ENCODE peak calls at places on chromosomes 16 and 17, in six cellular contexts. A, P, X, Z, S and H are unnamed samples.

GRCh38 chr16:64615647-64616280 is 506.1 kb downstream of the CDH11 start:
- DNase-seq in A (peak), P (no peak), X (no peak), Z (no peak), S (no peak), H (no peak)

GRCh38 chr16:83899272-83899897 is 470 bp downstream of the MLYCD start:
- DNase-seq in A (peak), P (peak), X (peak), Z (peak), S (no peak), H (no peak)

GRCh38 chr17:75765981-75766380 is 989 bp upstream of the GALK1 start:
- DNase-seq in A (no peak), P (no peak), X (no peak), Z (peak), S (no peak), H (no peak)

GRCh38 chr17:74159226-74159840 is 44.1 kb upstream of the RPL38 start:
- DNase-seq in A (no peak), P (no peak), X (no peak), Z (no peak), S (no peak), H (no peak)

GRCh38 chr16:58028541-58029070 is 3.1 kb downstream of the MMP15 start:
- DNase-seq in A (no peak), P (no peak), X (no peak), Z (peak), S (no peak), H (no peak)

GRCh38 chr17:32275060-32276042 is 9.7 kb downstream of the RHBDL3 start:
- DNase-seq in A (peak), P (peak), X (peak), Z (no peak), S (peak), H (no peak)

GRCh38 chr17:80527016-80527645 is 17.5 kb upstream of the RPTOR start:
- DNase-seq in A (peak), P (no peak), X (peak), Z (no peak), S (peak), H (no peak)

GRCh38 chr16:56956076-56956475 is 5.7 kb upstream of the CETP start:
- DNase-seq in A (no peak), P (no peak), X (no peak), Z (no peak), S (no peak), H (no peak)

GRCh38 chr16:1941924-1942809 is 832 bp downstream of the MSRB1 start:
- DNase-seq in A (no peak), P (no peak), X (no peak), Z (no peak), S (no peak), H (no peak)

GRCh38 chr17:7141824-7142223 is 27.2 kb upstream of the ASGR2 start:
- DNase-seq in A (no peak), P (no peak), X (no peak), Z (no peak), S (no peak), H (no peak)

GRCh38 chr17:8176197-8176940 is at the start of gene TMEM107:
- DNase-seq in A (peak), P (peak), X (peak), Z (peak), S (no peak), H (peak)

GRCh38 chr16:86510465-86511261 is at the start of gene FOXF1:
- DNase-seq in A (peak), P (no peak), X (no peak), Z (no peak), S (no peak), H (no peak)

GRCh38 chr16:84052071-84052622 is 9.6 kb upstream of the SLC38A8 start:
- DNase-seq in A (no peak), P (no peak), X (no peak), Z (peak), S (no peak), H (no peak)

GRCh38 chr16:13421726-13422125 is 498.2 kb upstream of the ERCC4 start:
- DNase-seq in A (no peak), P (no peak), X (no peak), Z (no peak), S (no peak), H (no peak)

GRCh38 chr16:19595043-19595767 is 39.7 kb downstream of the VPS35L start:
- DNase-seq in A (peak), P (peak), X (peak), Z (no peak), S (peak), H (no peak)

GRCh38 chr16:30875881-30876791 is 17.7 kb downstream of the BCL7C start:
- DNase-seq in A (peak), P (no peak), X (no peak), Z (peak), S (no peak), H (no peak)

GRCh38 chr16:55698331-55698730 is 42.5 kb downstream of the SLC6A2 start:
- DNase-seq in A (no peak), P (no peak), X (no peak), Z (no peak), S (no peak), H (no peak)

GRCh38 chr17:78231991-78232759 is 744 bp downstream of the TMEM235 start:
- DNase-seq in A (no peak), P (no peak), X (no peak), Z (no peak), S (no peak), H (no peak)

GRCh38 chr16:89172901-89173628 is 1.5 kb downstream of the CDH15 start:
- DNase-seq in A (no peak), P (no peak), X (no peak), Z (no peak), S (no peak), H (no peak)

GRCh38 chr17:10034719-10035475 is 129.8 kb upstream of the RCVRN start:
- DNase-seq in A (no peak), P (no peak), X (no peak), Z (no peak), S (no peak), H (no peak)

GRCh38 chr17:10290046-10290445 is 82.8 kb downstream of the MYH13 start:
- DNase-seq in A (no peak), P (peak), X (no peak), Z (no peak), S (no peak), H (no peak)

GRCh38 chr16:68643227-68643626 is 1.9 kb upstream of the CDH3 start:
- DNase-seq in A (no peak), P (no peak), X (no peak), Z (no peak), S (no peak), H (no peak)

GRCh38 chr17:76414334-76415295 is 30.2 kb downstream of the SPHK1 start:
- DNase-seq in A (peak), P (peak), X (no peak), Z (peak), S (no peak), H (no peak)

GRCh38 chr16:53837421-53837820 is 133.5 kb downstream of the FTO start:
- DNase-seq in A (peak), P (no peak), X (no peak), Z (no peak), S (no peak), H (no peak)

GRCh38 chr16:29738514-29738913 is 7.3 kb downstream of the C16orf54 start:
- DNase-seq in A (no peak), P (no peak), X (no peak), Z (no peak), S (no peak), H (no peak)

GRCh38 chr17:62790554-62790953 is 17.6 kb downstream of the MARCHF10 start:
- DNase-seq in A (peak), P (no peak), X (no peak), Z (no peak), S (no peak), H (no peak)

GRCh38 chr16:12387786-12388185 is 411.3 kb downstream of the SNX29 start:
- DNase-seq in A (no peak), P (no peak), X (no peak), Z (no peak), S (no peak), H (no peak)

GRCh38 chr17:75487351-75488070 is 27.8 kb downstream of the CASKIN2 start:
- DNase-seq in A (no peak), P (no peak), X (no peak), Z (no peak), S (no peak), H (no peak)

GRCh38 chr16:27325736-27326135 is 12.0 kb downstream of the IL4R start:
- DNase-seq in A (no peak), P (no peak), X (no peak), Z (no peak), S (no peak), H (no peak)

GRCh38 chr17:78722101-78722761 is 59.8 kb downstream of the CYTH1 start:
- DNase-seq in A (no peak), P (no peak), X (no peak), Z (no peak), S (no peak), H (no peak)

GRCh38 chr16:14056970-14057369 is 14.1 kb upstream of the MRTFB start:
- DNase-seq in A (no peak), P (peak), X (no peak), Z (no peak), S (no peak), H (no peak)

GRCh38 chr16:89117975-89118289 is 24.3 kb downstream of the ACSF3 start:
- DNase-seq in A (no peak), P (no peak), X (no peak), Z (peak), S (no peak), H (no peak)

GRCh38 chr16:57462978-57463362 is 491 bp downstream of the POLR2C start:
- DNase-seq in A (no peak), P (no peak), X (no peak), Z (no peak), S (no peak), H (no peak)

GRCh38 chr17:73820686-73821448 is 176.6 kb upstream of the SDK2 start:
- DNase-seq in A (no peak), P (no peak), X (no peak), Z (no peak), S (no peak), H (no peak)

GRCh38 chr17:71959129-71959528 is 161.7 kb upstream of the SOX9 start:
- DNase-seq in A (peak), P (no peak), X (peak), Z (no peak), S (no peak), H (no peak)

GRCh38 chr16:10421596-10421995 is 35.7 kb downstream of the ATF7IP2 start:
- DNase-seq in A (no peak), P (no peak), X (no peak), Z (no peak), S (no peak), H (no peak)

GRCh38 chr16:17304124-17304813 is 166.5 kb downstream of the XYLT1 start:
- DNase-seq in A (peak), P (no peak), X (no peak), Z (no peak), S (no peak), H (no peak)

DNA sequence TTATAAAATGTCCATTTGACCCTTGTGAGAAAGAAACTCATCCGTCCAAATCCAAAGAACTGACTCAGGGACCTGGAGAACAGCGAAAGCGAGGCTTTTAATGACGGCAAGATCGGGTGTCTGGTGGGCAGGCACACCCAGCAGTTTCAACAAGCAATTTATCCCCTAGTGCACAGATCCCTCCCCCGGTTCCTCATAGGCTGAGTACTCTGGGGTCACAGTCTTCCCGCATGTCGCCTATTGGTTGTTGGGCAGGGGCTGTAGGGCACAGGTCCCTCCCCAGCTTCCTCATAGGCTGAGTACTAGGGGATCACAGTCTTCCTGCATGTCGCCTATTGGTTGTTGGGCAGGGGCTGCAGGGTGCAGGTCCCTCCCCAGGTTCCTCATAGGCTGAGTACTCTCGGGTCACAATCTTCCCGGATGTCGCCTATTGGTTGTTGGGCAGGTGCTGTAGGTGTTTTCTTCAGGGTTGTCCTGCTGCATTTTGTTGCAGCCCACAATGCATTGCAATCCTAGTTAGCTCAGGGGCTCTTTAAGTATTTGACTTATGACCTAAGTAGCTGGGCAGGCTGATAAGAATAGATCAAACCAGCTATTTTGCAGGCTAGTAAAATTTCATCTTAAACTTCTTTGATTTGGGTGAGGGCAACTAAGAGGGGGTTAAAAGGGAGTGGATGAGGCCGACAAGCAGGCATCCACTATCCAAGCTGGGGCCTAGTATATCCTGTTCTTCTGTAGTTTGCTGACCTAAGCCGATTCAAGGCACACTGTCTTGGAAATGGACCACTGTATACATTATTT is 3.6 kb upstream of the UTS2R start:
- DNase-seq in A (peak), P (no peak), X (no peak), Z (no peak), S (no peak), H (no peak)
- TF ChIP-seq POLR2A in A (no peak), P (no peak), X (no peak), Z (no peak), S (no peak), H (no peak)

DNA sequence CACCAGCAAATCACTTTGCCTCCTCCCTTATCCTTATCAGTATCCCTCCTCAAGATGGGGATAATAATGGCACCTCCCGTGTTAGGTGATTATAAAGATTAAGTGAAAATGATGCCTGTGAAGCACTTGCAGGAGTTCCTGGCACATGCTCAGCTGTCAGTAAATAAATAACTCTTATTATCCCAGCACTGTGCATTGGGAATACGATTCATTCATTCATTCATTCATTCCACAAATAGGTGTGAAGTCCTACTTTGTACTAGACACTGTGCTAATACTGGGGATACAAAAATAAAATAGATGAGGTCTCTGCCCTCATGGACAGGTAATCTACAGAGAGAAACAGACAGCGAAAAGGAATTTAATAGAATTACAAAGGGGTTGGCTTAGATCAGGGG is 2.0 kb downstream of the XYLT2 start:
- DNase-seq in A (no peak), P (no peak), X (no peak), Z (no peak), S (no peak), H (no peak)
- TF ChIP-seq POLR2A in A (no peak), P (no peak), X (no peak), Z (no peak), S (no peak), H (no peak)

DNA sequence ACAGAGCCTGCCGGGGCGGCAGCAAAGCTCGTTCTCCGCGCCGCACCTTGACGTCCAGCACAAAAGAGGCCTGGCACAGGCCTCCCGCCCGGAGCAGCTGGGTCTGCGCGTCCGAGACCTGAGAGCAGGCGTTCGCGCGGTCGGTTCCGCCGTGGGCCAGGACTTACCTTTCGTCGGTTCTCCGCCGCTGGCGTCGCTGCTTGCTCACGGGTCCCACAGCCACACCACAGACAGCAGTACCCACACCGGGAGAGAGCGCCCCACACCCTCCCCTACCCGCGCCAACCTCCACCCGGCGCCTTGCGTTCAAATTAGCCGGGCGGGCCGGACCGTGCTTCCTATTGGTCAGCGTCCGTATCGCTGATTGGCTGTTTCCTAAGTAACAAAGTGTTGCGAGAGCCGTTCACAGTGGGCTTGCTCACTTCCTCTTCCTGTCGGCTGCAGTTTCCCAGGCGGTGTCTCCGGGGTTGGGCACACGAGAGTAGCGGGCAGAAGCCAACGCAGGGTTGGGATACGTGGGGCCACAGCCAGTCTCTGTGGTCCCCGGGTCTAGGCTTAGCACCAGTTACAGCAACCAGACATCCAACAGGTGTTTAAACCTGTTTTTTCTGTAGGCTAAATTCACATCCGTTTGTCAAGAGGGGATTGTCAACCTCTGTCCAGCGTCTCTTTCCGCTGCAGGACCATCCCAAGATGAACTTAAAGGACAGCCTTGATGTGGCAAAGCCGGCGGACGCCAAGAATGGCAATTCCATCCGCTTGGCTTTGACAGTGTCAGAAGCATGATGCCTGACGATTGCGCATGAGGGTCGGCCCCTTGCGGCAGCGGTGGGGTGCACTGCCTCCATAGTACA is at the start of gene KIF18B:
- DNase-seq in A (peak), P (peak), X (peak), Z (peak), S (peak), H (peak)
- TF ChIP-seq POLR2A in A (peak), P (peak), X (peak), Z (peak), S (peak), H (peak)

GRCh38 chr17:42155614-42156045 is 841 bp upstream of the RAB5C start:
- DNase-seq in A (no peak), P (no peak), X (no peak), Z (no peak), S (no peak), H (no peak)
- TF ChIP-seq POLR2A in A (no peak), P (no peak), X (no peak), Z (no peak), S (no peak), H (no peak)

GRCh38 chr17:2331303-2331702 is 5.0 kb downstream of the TSR1 start:
- DNase-seq in A (no peak), P (no peak), X (no peak), Z (no peak), S (no peak), H (no peak)
- TF ChIP-seq POLR2A in A (no peak), P (no peak), X (no peak), Z (no peak), S (no peak), H (no peak)

GRCh38 chr17:4945944-4946280 is 2.4 kb downstream of the PFN1 start:
- DNase-seq in A (no peak), P (no peak), X (no peak), Z (no peak), S (no peak), H (no peak)

GRCh38 chr17:4944163-4944553 is 4.1 kb downstream of the RNF167 start:
- DNase-seq in A (no peak), P (no peak), X (no peak), Z (no peak), S (no peak), H (no peak)

GRCh38 chr17:4945176-4945943 is 3.0 kb downstream of the PFN1 start:
- DNase-seq in A (peak), P (peak), X (peak), Z (peak), S (peak), H (peak)

GRCh38 chr17:4942760-4943508 is 2.9 kb downstream of the RNF167 start:
- DNase-seq in A (no peak), P (no peak), X (no peak), Z (no peak), S (no peak), H (no peak)

DNA sequence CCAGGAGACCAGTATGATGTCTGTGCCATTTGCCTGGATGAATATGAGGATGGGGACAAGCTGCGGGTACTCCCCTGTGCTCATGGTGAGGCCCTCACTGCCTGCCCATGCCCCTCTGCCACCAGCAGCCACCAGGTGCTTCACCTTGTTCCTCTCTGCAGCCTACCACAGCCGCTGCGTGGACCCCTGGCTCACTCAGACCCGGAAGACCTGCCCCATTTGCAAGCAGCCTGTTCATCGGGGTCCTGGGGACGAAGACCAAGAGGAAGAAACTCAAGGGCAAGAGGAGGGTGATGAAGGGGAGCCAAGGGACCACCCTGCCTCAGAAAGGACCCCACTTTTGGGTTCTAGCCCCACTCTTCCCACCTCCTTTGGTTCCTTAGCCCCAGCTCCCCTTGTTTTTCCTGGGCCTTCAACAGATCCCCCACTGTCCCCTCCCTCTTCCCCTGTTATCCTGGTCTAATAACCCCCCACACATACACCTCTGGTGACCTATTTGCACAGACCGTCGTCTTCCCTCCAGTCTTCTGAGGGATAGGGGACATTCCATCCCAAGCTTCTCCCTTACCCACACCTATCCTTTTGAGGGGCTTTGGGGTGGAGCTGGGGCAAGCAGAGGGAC is 3.7 kb downstream of the PFN1 start:
- DNase-seq in A (no peak), P (no peak), X (no peak), Z (no peak), S (no peak), H (no peak)
- TF ChIP-seq POLR2A in A (peak), P (no peak), X (peak), Z (no peak), S (no peak), H (no peak)

DNA sequence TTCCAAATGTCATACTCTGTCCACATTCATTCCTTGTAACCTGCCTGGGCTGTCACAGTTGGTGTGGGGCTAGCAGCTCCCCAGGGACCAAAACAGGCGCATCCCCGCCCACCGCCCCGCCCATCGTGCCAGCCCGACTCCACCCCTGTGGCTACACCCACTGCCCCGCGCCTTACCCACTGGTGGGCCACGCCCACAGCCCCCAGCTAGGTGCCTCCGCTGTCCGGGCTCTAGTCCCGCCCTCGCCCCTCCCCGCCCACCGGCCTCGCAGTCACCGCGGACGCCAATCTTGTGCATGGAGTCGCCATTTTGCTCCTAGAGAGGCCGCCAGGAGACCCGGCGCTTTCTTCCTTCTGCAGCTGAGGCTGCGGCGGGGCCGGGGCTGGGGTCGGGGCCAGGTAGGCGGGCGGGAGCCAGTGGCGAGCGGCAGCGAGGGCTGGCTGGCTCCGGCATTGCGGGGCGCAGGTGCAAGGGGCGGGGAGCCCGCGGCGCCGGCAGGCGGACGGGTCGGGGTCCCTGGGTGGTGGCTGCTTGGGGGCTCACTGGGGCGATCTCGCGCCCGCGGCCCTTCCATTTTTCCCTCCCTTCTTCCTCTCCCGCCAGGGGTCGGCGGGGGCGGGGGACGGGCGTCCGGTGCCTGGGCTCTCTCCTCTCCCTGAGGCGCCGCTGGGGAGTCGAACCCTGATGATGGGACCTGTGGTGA is at the start of gene PRPSAP2:
- DNase-seq in A (peak), P (peak), X (peak), Z (peak), S (peak), H (peak)
- TF ChIP-seq POLR2A in A (no peak), P (no peak), X (peak), Z (peak), S (peak), H (no peak)